ENCODE peak calls at places on chromosomes 1 and 21, in ten cellular contexts. H is cardiac muscle cell; U is DMS153; B is COR-L47; Y is hepatocyte; W is AG10803; Q is NCI-H1092; C is stimulated activated CD4-positive, alpha-beta T cell treated with anti-CD3 and anti-CD28 coated beads, TNF-alpha, amount 100 ng/mL, for 1 hour; O is caudate nucleus; V is nephron progenitor cell. R is an unnamed sample.

GRCh38 chr1:226603030-226603960 is 54.7 kb downstream of the STUM start:
- DNase-seq in U (peak), O (peak), Q (no peak), C (no peak), Y (no peak), B (no peak), V (no peak), W (peak), H (no peak), R (no peak)

GRCh38 chr21:36860736-36861594 is 105.5 kb downstream of the HLCS start:
- DNase-seq in Q (no peak), C (no peak), V (no peak), Y (peak), O (no peak), H (no peak), W (peak), B (no peak), U (no peak), R (no peak)

GRCh38 chr1:47757226-47757975 is 239.8 kb downstream of the TRABD2B start:
- DNase-seq in U (no peak), H (no peak), B (no peak), Y (no peak), O (no peak), W (no peak), C (no peak), V (no peak), Q (no peak), R (no peak)

GRCh38 chr1:5769760-5770159 is 222.5 kb downstream of the NPHP4 start:
- DNase-seq in Q (no peak), B (no peak), Y (no peak), O (no peak), C (no peak), H (no peak), W (no peak), U (no peak), V (no peak), R (no peak)

GRCh38 chr21:17613242-17613676 is 558 bp upstream of the BTG3 start:
- DNase-seq in H (no peak), O (no peak), C (no peak), B (no peak), U (peak), W (peak), V (no peak), Q (peak), Y (peak), R (no peak)

GRCh38 chr1:54884135-54884586 is 2.8 kb downstream of the DHCR24 start:
- DNase-seq in Y (no peak), W (peak), O (no peak), Q (no peak), H (no peak), V (no peak), B (no peak), U (no peak), C (no peak), R (no peak)

GRCh38 chr1:225772848-225773247 is 4.8 kb upstream of the SRP9 start:
- DNase-seq in H (no peak), W (no peak), V (no peak), O (no peak), Y (no peak), B (no peak), C (no peak), U (peak), Q (no peak), R (no peak)

GRCh38 chr1:151968058-151968457 is 25.6 kb downstream of the S100A10 start:
- DNase-seq in V (no peak), Y (peak), Q (no peak), W (peak), C (no peak), U (peak), H (peak), B (peak), O (no peak), R (no peak)

GRCh38 chr1:159600894-159601293 is 13.3 kb downstream of the APCS start:
- DNase-seq in Y (no peak), Q (no peak), B (no peak), H (no peak), O (no peak), V (no peak), C (no peak), U (no peak), W (no peak), R (no peak)

GRCh38 chr1:248844526-248844925 is 6.5 kb downstream of the ZNF672 start:
- DNase-seq in U (no peak), Y (no peak), C (no peak), W (no peak), B (no peak), O (no peak), Q (no peak), H (no peak), V (no peak), R (no peak)

GRCh38 chr1:111864862-111865261 is 109.2 kb downstream of the DDX20 start:
- DNase-seq in Q (no peak), W (no peak), O (no peak), C (no peak), H (peak), Y (no peak), V (peak), U (no peak), B (no peak), R (no peak)

GRCh38 chr1:91537281-91538069 is 36.8 kb downstream of the CDC7 start:
- DNase-seq in W (peak), Y (no peak), B (no peak), U (no peak), C (no peak), H (peak), V (no peak), O (no peak), Q (no peak), R (no peak)

GRCh38 chr21:31873275-31873695 is 465 bp downstream of the HUNK start:
- DNase-seq in H (peak), B (peak), C (no peak), Q (peak), O (no peak), W (no peak), U (no peak), V (peak), Y (peak), R (no peak)

GRCh38 chr1:23103001-23103879 is 65.4 kb downstream of the LUZP1 start:
- DNase-seq in O (no peak), C (no peak), Y (no peak), W (no peak), U (no peak), V (no peak), Q (no peak), B (no peak), H (no peak), R (no peak)

GRCh38 chr1:42933060-42933586 is 25.5 kb downstream of the SLC2A1 start:
- DNase-seq in V (no peak), B (no peak), W (no peak), H (no peak), U (no peak), Q (no peak), O (no peak), C (no peak), Y (no peak), R (no peak)

GRCh38 chr21:14273736-14274538 is 58.0 kb downstream of the RBM11 start:
- DNase-seq in C (no peak), H (no peak), Y (peak), O (no peak), U (no peak), V (no peak), W (no peak), Q (no peak), B (peak), R (no peak)

GRCh38 chr1:150053911-150054310 is 13.7 kb upstream of the VPS45 start:
- DNase-seq in U (no peak), B (no peak), Y (no peak), Q (no peak), V (no peak), H (no peak), W (no peak), C (no peak), O (no peak), R (no peak)

GRCh38 chr1:76176020-76176419 is 101.5 kb downstream of the ST6GALNAC3 start:
- DNase-seq in O (no peak), Y (no peak), W (no peak), U (no peak), C (no peak), V (no peak), B (no peak), Q (no peak), H (no peak), R (no peak)